ENCODE peak calls at places on chromosome 14, in seven cellular contexts. K is B cell, A is lower leg skin, V is osteocyte, Y is suprapubic skin, T is colonic mucosa, H is mammary epithelial cell. E is an unnamed sample.

GRCh38 chr14:21066882-21067502 is 3.1 kb upstream of the ARHGEF40 start:
- DNase-seq in K (no peak), H (peak; percentile 28), V (no peak), Y (no peak), T (no peak), A (peak; percentile 37), E (no peak)

GRCh38 chr14:50050171-50050570 is 66.2 kb downstream of the VCPKMT start:
- DNase-seq in K (no peak), Y (no peak), V (no peak), T (no peak), H (no peak), A (no peak), E (no peak)

GRCh38 chr14:63045612-63046320 is 508 bp upstream of the KCNH5 start:
- DNase-seq in A (no peak), T (no peak), Y (no peak), K (no peak), V (peak; percentile 89), H (peak; percentile 42), E (no peak)

GRCh38 chr14:51697848-51698247 is 46.1 kb downstream of the FRMD6 start:
- DNase-seq in H (no peak), Y (no peak), A (no peak), V (no peak), K (no peak), T (no peak), E (no peak)

GRCh38 chr14:60266021-60266937 is 17.3 kb downstream of the PPM1A start:
- DNase-seq in A (no peak), K (no peak), Y (no peak), V (no peak), H (peak; percentile 25), T (no peak), E (no peak)

GRCh38 chr14:71645656-71646055 is 286.6 kb upstream of the RGS6 start:
- DNase-seq in T (no peak), Y (no peak), K (no peak), H (no peak), V (no peak), A (no peak), E (no peak)

GRCh38 chr14:64727551-64728071 is 23.4 kb downstream of the PLEKHG3 start:
- DNase-seq in V (no peak), T (no peak), K (no peak), Y (no peak), A (peak; percentile 81), H (no peak), E (no peak)

GRCh38 chr14:77543637-77544334 is 45.2 kb upstream of the ISM2 start:
- DNase-seq in T (no peak), A (no peak), V (no peak), Y (no peak), H (no peak), K (no peak), E (no peak)

GRCh38 chr14:78970677-78971076 is 800.5 kb downstream of the NRXN3 start:
- DNase-seq in T (no peak), Y (no peak), A (no peak), V (no peak), K (no peak), H (no peak), E (no peak)

GRCh38 chr14:41087056-41087455 is 519.6 kb upstream of the LRFN5 start:
- DNase-seq in K (no peak), A (no peak), H (no peak), Y (no peak), T (no peak), V (no peak), E (no peak)

GRCh38 chr14:95482967-95483842 is 33.2 kb downstream of the SYNE3 start:
- DNase-seq in T (peak; percentile 70), A (peak; percentile 96), V (peak; percentile 90), K (no peak), H (peak; percentile 80), Y (peak; percentile 92), E (peak; percentile 74)

GRCh38 chr14:29773990-29774389 is 153.7 kb downstream of the PRKD1 start:
- DNase-seq in H (no peak), V (no peak), T (no peak), K (no peak), A (no peak), Y (no peak), E (no peak)

GRCh38 chr14:103819503-103820307 is 27.7 kb downstream of the PPP1R13B start:
- DNase-seq in V (no peak), T (no peak), Y (no peak), H (peak; percentile 45), A (no peak), K (no peak), E (peak; percentile 19)

GRCh38 chr14:90510208-90510607 is 113.4 kb downstream of the CALM1 start:
- DNase-seq in K (no peak), V (no peak), H (no peak), Y (no peak), T (peak; percentile 86), A (no peak), E (no peak)

GRCh38 chr14:43786066-43786762 is 720.9 kb downstream of the FSCB start:
- DNase-seq in V (no peak), H (no peak), K (no peak), T (no peak), Y (no peak), A (no peak), E (no peak)

DNA sequence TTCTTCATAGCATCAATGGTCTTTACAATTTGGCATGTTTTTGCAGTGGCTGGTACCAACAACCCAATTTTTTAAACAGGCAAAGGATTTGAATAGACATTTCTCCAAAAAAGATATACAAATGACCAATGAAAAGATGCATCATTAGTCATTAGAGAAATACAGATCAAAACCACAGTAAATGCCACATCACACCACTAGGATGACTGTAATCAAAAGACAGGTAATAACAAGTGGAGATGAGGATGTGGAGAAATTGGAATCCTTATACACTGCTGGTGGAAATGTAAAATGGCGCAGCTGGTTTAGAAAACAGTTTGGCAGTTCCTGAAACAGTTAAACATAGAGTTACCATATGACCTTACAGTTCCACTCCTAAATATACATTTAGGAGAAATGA is 55.4 kb downstream of the TGFB3 start:
- DNase-seq in A (no peak), T (no peak), H (peak; percentile 78), Y (no peak), K (no peak), V (no peak), E (no peak)
- TF ChIP-seq CTCF in A (no peak), T (no peak), H (peak; percentile 50), Y (no peak), K (no peak), V (no peak), E (no peak)

GRCh38 chr14:74612346-74613021 is 447 bp upstream of the LTBP2 start:
- DNase-seq in Y (peak; percentile 88), A (peak; percentile 92), V (peak; percentile 96), K (peak; percentile 77), T (peak; percentile 69), H (peak; percentile 68), E (peak; percentile 66)
- TF ChIP-seq CTCF in Y (peak; percentile 73), A (no peak), V (peak; percentile 73), K (peak; percentile 67), T (peak; percentile 34), H (peak; percentile 64), E (peak; percentile 81)

GRCh38 chr14:33477752-33478151 is 473.1 kb downstream of the EGLN3 start:
- DNase-seq in H (no peak), Y (no peak), T (no peak), A (no peak), K (no peak), V (no peak), E (no peak)

GRCh38 chr14:33469898-33470297 is 481.0 kb downstream of the EGLN3 start:
- DNase-seq in Y (no peak), T (peak; percentile 39), K (no peak), V (no peak), H (no peak), A (no peak), E (no peak)

GRCh38 chr14:33480589-33481184 is 470.2 kb downstream of the EGLN3 start:
- DNase-seq in V (no peak), H (no peak), Y (no peak), A (no peak), K (no peak), T (no peak), E (no peak)

DNA sequence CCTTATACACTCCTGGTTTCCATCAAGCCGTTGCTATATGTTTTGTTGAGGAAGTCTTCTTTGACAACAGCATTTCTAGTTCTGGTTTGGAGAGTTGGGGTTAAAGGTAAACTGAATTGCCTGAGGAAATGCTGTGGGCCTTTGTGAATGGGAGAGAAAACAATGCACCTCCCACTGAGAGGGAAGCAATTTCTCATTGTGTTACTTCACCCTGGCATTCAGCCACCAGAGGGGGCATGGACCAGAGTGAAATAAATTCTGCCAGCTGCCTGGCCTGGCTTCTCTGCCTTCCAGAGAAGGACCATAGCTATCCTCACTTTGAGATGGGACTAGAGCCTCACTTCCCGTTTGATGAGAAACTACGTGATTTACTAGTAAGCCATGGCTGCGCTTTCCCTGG is 475.3 kb downstream of the EGLN3 start:
- DNase-seq in A (no peak), H (peak; percentile 38), V (no peak), K (no peak), Y (no peak), T (peak; percentile 70), E (peak; percentile 11)
- TF ChIP-seq CTCF in A (no peak), H (peak; percentile 47), V (peak; percentile 82), K (no peak), Y (no peak), T (peak; percentile 43), E (no peak)

GRCh38 chr14:100285021-100285912 is 21.0 kb downstream of the SLC25A29 start:
- DNase-seq in K (peak; percentile 78), Y (no peak), H (peak; percentile 50), V (peak; percentile 93), A (peak; percentile 91), T (peak; percentile 71), E (no peak)
- TF ChIP-seq CTCF in K (peak; percentile 99), Y (peak; percentile 75), H (peak; percentile 92), V (peak; percentile 84), A (no peak), T (peak; percentile 92), E (peak; percentile 78)

DNA sequence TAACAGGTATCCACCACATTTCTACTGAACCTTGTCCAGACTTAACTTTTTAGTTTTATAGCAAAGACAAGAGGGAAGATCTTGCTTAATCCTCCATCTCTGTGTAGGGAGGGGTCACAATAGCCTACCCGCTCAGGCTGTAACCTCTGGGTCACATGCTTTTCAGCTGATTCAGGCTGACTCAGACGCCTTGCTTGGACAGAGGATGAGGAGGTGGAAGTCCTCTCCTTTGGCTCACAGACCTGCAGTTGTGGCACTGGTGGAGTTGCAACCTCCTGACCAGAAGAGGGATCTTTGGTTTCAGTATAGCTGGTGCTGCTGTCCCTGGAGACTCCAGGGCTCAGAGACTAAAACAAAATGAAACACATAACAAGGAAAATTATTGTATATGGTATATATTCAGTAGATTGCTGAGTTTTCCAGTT is 16.2 kb downstream of the ACIN1 start:
- DNase-seq in A (peak; percentile 94), H (peak; percentile 94), Y (no peak), V (no peak), T (peak; percentile 72), K (no peak), E (peak; percentile 85)
- TF ChIP-seq CTCF in A (no peak), H (no peak), Y (no peak), V (no peak), T (no peak), K (no peak), E (no peak)

GRCh38 chr14:89027097-89027740 is 202.8 kb downstream of the TTC8 start:
- DNase-seq in V (peak; percentile 88), A (peak; percentile 87), K (peak; percentile 54), H (peak; percentile 36), Y (no peak), T (peak; percentile 49), E (no peak)
- TF ChIP-seq CTCF in V (peak; percentile 97), A (no peak), K (peak; percentile 93), H (peak; percentile 72), Y (peak; percentile 92), T (peak; percentile 59), E (peak; percentile 82)

E was measured in tibial nerve.